ENCODE peak calls at places on chromosomes 16 and 17, in six cellular contexts. U is mesenchymal stem cell, R is IMR-90, I is H9, T is H1, N is trophoblast cell. L is an unnamed sample.

GRCh38 chr17:36611345-36612072 is 10.1 kb downstream of the MRM1 start:
- DNase-seq in U (peak; percentile 77), R (peak; percentile 85), N (no peak), I (no peak), T (no peak), L (no peak)

GRCh38 chr17:37160940-37161339 is 212.2 kb downstream of the AATF start:
- DNase-seq in I (no peak), R (peak; percentile 57), T (no peak), N (no peak), U (peak; percentile 62), L (no peak)

GRCh38 chr17:28978565-28978964 is 27.2 kb upstream of the PHF12 start:
- DNase-seq in I (no peak), T (no peak), N (no peak), R (no peak), U (no peak), L (no peak)

GRCh38 chr16:22670551-22670970 is 143.4 kb upstream of the HS3ST2 start:
- DNase-seq in I (peak; percentile 94), T (peak; percentile 86), U (no peak), R (no peak), N (no peak), L (peak; percentile 59)

GRCh38 chr17:40547079-40547784 is 18.0 kb downstream of the CCR7 start:
- DNase-seq in R (no peak), I (peak; percentile 35), U (no peak), N (no peak), T (no peak), L (no peak)

GRCh38 chr17:42457107-42457787 is 1.4 kb upstream of the ATP6V0A1 start:
- DNase-seq in T (no peak), I (no peak), U (peak; percentile 33), N (peak; percentile 52), R (no peak), L (no peak)

GRCh38 chr16:16167927-16168326 is 55.4 kb downstream of the ABCC6 start:
- DNase-seq in I (no peak), N (no peak), T (no peak), U (no peak), R (no peak), L (no peak)

GRCh38 chr16:64202571-64202970 is 919.3 kb downstream of the CDH11 start:
- DNase-seq in R (no peak), T (no peak), U (no peak), N (no peak), I (no peak), L (no peak)

GRCh38 chr17:41199421-41200098 is 9.9 kb downstream of the KRTAP9-1 start:
- DNase-seq in U (no peak), T (no peak), N (no peak), I (no peak), R (no peak), L (no peak)

GRCh38 chr17:73613947-73614655 is 30.1 kb downstream of the SDK2 start:
- DNase-seq in I (peak; percentile 80), T (peak; percentile 64), N (no peak), U (no peak), R (no peak), L (peak; percentile 64)

GRCh38 chr17:5418858-5419355 is 555 bp downstream of the NUP88 start:
- DNase-seq in R (peak; percentile 39), T (no peak), N (peak; percentile 32), U (peak; percentile 65), I (no peak), L (peak; percentile 20)

GRCh38 chr17:19012171-19013080 is 7.9 kb upstream of the FAM83G start:
- DNase-seq in T (no peak), N (no peak), U (no peak), I (no peak), R (no peak), L (no peak)

GRCh38 chr16:89579351-89579750 is 3.8 kb downstream of the CPNE7 start:
- DNase-seq in T (no peak), N (no peak), U (no peak), R (no peak), I (no peak), L (no peak)

GRCh38 chr17:56948491-56948890 is 12.4 kb downstream of the COIL start:
- DNase-seq in U (no peak), T (no peak), I (no peak), N (no peak), R (peak; percentile 28), L (no peak)

GRCh38 chr16:81629032-81629802 is 149.9 kb upstream of the PLCG2 start:
- DNase-seq in T (no peak), U (no peak), N (no peak), I (no peak), R (no peak), L (no peak)

GRCh38 chr16:3161235-3162018 is 26.6 kb upstream of the OR1F1 start:
- DNase-seq in T (no peak), I (no peak), N (peak; percentile 64), R (no peak), U (no peak), L (no peak)

GRCh38 chr16:71882505-71883192 is 1.3 kb downstream of the ZNF821 start:
- DNase-seq in I (peak; percentile 57), T (peak; percentile 83), U (peak; percentile 85), R (peak; percentile 75), N (peak; percentile 75), L (peak; percentile 82)

GRCh38 chr17:2215616-2216364 is 87.8 kb downstream of the SMG6 start:
- DNase-seq in T (peak; percentile 59), N (no peak), I (peak; percentile 64), R (peak; percentile 94), U (peak; percentile 92), L (no peak)

GRCh38 chr17:29640413-29640812 is 17.7 kb upstream of the CORO6 start:
- DNase-seq in T (no peak), R (peak; percentile 74), N (peak; percentile 62), U (peak; percentile 50), I (no peak), L (no peak)

GRCh38 chr17:36931697-36932382 is 5.4 kb upstream of the LHX1 start:
- DNase-seq in N (no peak), U (no peak), T (peak; percentile 44), R (no peak), I (peak; percentile 35), L (no peak)

GRCh38 chr17:14622622-14623101 is 321.8 kb downstream of the HS3ST3B1 start:
- DNase-seq in I (no peak), U (peak; percentile 62), R (no peak), T (no peak), N (no peak), L (no peak)

GRCh38 chr17:50080827-50081226 is 14.3 kb upstream of the PDK2 start:
- DNase-seq in T (no peak), N (no peak), I (no peak), U (no peak), R (no peak), L (no peak)

GRCh38 chr16:67294927-67295326 is 15.6 kb downstream of the PLEKHG4 start:
- DNase-seq in U (peak; percentile 37), T (no peak), I (no peak), R (peak; percentile 69), N (no peak), L (no peak)

GRCh38 chr16:10123141-10123540 is 59.1 kb downstream of the GRIN2A start:
- DNase-seq in T (no peak), N (no peak), U (peak; percentile 4), R (no peak), I (no peak), L (no peak)
- H3K14ac ChIP-seq in T (no peak overlapping the region), N (no peak overlapping the region), U (no peak overlapping the region), R (no peak overlapping the region), I (no peak overlapping the region), L (no peak overlapping the region)

DNA sequence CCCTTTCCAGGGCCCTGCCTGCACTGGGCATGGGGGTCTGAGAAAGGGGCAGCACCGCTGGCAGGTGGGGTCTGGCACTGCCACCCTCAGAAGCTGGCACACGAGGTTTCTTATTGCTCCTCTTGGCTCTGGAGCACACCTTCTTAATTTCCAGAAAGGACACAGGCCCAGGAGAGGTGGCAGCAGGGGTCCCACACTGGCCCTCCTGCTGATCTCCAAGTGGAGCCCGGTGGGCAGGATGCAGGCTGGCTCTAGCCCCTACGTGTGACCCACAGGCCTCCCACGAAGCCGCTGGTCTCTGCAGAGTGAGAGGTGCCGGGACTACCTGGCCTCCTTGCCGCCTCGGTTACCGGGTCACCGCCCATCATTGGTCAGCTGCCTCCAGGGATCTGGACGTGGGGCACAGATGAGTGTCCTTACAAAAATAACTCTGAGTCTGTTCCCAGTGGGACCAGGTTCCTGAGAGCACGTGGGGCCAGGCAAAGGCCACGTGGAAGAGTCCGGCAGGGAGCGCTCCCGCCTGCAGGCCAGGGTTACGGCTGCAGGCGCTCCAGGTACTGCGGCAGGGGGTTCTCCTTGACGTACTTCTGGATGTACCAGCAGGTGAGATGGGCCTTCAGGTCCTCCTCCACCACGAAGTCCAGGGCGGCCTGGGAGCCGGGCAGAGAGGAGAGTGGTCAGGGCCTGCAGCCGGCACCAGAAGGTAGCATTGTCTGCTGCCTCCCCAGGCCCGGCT is 10.3 kb downstream of the NATD1 start:
- DNase-seq in U (no peak), I (no peak), R (no peak), T (no peak), N (no peak), L (no peak)
- H3K14ac ChIP-seq in U (no peak overlapping the region), I (no peak overlapping the region), R (no peak overlapping the region), T (no peak overlapping the region), N (peak overlapping the region; percentile 55), L (no peak overlapping the region)

DNA sequence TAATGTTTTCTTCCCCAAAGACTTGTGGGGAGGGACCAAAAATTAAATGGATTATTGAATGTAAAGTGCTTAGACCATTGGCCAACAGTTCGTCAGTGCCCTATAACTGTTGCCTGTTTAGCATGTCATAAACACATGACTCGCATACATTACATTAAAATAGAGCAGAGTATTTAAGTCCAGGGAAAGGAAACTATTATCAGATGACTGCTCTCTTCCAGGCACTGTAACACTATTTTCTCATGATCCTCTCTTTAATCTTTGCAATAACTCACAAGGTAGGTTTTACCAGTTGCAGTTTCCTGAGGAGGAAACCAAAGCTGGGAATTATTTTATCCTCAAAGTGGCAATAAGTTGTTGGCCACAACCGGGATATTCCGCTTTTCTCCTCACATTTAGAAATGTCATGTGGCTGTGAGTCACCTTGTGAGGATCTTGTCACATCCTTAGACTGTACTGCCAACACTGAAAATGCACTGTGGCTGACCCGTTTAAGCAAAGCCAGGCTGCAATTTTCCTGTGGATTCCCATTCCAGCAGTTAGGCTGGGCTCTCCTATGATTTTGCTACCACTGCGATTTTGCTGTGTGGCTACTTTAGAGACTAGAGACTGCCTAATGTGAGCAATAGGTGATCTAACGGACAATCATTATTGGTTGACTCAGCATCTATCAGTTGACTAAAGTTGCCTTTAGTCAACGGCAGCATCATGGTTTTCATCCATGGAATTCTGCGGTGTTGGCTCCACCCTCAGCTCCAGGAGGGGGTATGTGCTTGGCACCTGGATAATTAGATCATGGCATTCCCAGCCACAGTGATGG is 58.3 kb upstream of the DHX40 start:
- DNase-seq in U (peak; percentile 66), I (no peak), T (no peak), N (peak; percentile 20), R (peak; percentile 8), L (no peak)
- H3K14ac ChIP-seq in U (no peak overlapping the region), I (no peak overlapping the region), T (no peak overlapping the region), N (no peak overlapping the region), R (no peak overlapping the region), L (no peak overlapping the region)

GRCh38 chr17:8875416-8875815 is 7.9 kb upstream of the PIK3R6 start:
- DNase-seq in I (peak; percentile 52), U (no peak), N (no peak), R (no peak), T (no peak), L (no peak)
- H3K14ac ChIP-seq in I (no peak overlapping the region), U (no peak overlapping the region), N (no peak overlapping the region), R (no peak overlapping the region), T (no peak overlapping the region), L (no peak overlapping the region)

GRCh38 chr16:57640185-57640584 is 11.8 kb downstream of the ADGRG1 start:
- DNase-seq in N (no peak), I (no peak), U (no peak), R (no peak), T (no peak), L (no peak)
- H3K14ac ChIP-seq in N (no peak overlapping the region), I (no peak overlapping the region), U (no peak overlapping the region), R (no peak overlapping the region), T (no peak overlapping the region), L (peak overlapping the region; percentile 59)

L was measured in neuronal stem cell.